ENCODE peak calls at places on chromosome 4, in six cellular contexts. K is stomach; F is CD8-positive, alpha-beta T cell; U is testis; A is SK-N-SH; R is heart right ventricle. M is an unnamed sample. For H3K9me3, the result is how much of the 10 kb centered on the place peaks cover.

GRCh38 chr4:142984871-142985585 is 138.9 kb upstream of the INPP4B start:
- DNase-seq in U (no peak), A (peak), R (no peak), F (no peak), K (no peak), M (no peak)

GRCh38 chr4:57437649-57438048 is 327.5 kb upstream of the IGFBP7 start:
- DNase-seq in A (no peak), U (no peak), R (no peak), F (no peak), K (no peak), M (no peak)

GRCh38 chr4:119080721-119081541 is 54.7 kb upstream of the MYOZ2 start:
- DNase-seq in F (no peak), R (no peak), A (no peak), K (no peak), U (no peak), M (no peak)

GRCh38 chr4:99655315-99656081 is 2.1 kb downstream of the C4orf54 start:
- DNase-seq in A (no peak), U (peak), R (peak), K (peak), F (no peak), M (no peak)

GRCh38 chr4:53150631-53151488 is 215.0 kb downstream of the SCFD2 start:
- DNase-seq in F (no peak), R (no peak), A (no peak), U (no peak), K (no peak), M (no peak)

GRCh38 chr4:25767877-25768475 is 94.8 kb downstream of the SEL1L3 start:
- DNase-seq in U (peak), R (peak), K (peak), A (peak), F (no peak), M (no peak)

GRCh38 chr4:15245006-15245530 is 182.8 kb upstream of the C1QTNF7 start:
- DNase-seq in K (no peak), A (peak), R (no peak), U (no peak), F (no peak), M (no peak)

GRCh38 chr4:110005461-110006056 is 92.9 kb downstream of the EGF start:
- DNase-seq in U (no peak), R (no peak), A (peak), K (no peak), F (no peak), M (no peak)

GRCh38 chr4:152909901-152910300 is 26.2 kb upstream of the FHDC1 start:
- DNase-seq in R (no peak), K (no peak), F (no peak), A (no peak), U (no peak), M (no peak)

GRCh38 chr4:15037923-15038541 is 35.8 kb downstream of the CPEB2 start:
- DNase-seq in R (no peak), K (no peak), F (no peak), A (no peak), U (no peak), M (no peak)

GRCh38 chr4:119106036-119107000 is 29.3 kb upstream of the MYOZ2 start:
- DNase-seq in F (no peak), R (no peak), U (no peak), A (no peak), K (no peak), M (no peak)

GRCh38 chr4:8396762-8397406 is 43.6 kb downstream of the ACOX3 start:
- DNase-seq in F (no peak), R (no peak), A (no peak), U (no peak), K (no peak), M (no peak)

DNA sequence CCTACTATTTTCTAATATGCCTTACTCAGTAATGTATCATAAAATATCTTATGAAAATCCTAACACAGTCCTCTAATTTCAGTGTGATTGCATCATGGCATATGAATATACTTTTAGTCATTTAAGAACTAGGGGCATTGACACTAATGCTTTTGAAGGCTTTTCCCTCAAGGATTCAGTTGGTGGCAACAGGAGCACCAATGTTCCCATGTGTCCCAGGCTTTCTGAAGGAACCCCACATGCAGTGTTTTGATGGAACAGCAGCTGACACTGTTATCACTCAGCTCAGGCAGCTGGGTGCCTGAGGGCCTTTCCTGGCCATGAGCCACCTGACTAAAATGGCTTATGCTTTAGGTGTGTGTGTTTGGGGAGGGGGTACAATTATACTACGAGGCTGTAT is 348.3 kb downstream of the ARHGAP24 start:
- DNase-seq in K (no peak), U (no peak), R (no peak), F (no peak), A (peak), M (no peak)
- H3K27ac ChIP-seq in K (peak), U (no peak), R (peak), F (no peak), A (peak), M (no peak)

DNA sequence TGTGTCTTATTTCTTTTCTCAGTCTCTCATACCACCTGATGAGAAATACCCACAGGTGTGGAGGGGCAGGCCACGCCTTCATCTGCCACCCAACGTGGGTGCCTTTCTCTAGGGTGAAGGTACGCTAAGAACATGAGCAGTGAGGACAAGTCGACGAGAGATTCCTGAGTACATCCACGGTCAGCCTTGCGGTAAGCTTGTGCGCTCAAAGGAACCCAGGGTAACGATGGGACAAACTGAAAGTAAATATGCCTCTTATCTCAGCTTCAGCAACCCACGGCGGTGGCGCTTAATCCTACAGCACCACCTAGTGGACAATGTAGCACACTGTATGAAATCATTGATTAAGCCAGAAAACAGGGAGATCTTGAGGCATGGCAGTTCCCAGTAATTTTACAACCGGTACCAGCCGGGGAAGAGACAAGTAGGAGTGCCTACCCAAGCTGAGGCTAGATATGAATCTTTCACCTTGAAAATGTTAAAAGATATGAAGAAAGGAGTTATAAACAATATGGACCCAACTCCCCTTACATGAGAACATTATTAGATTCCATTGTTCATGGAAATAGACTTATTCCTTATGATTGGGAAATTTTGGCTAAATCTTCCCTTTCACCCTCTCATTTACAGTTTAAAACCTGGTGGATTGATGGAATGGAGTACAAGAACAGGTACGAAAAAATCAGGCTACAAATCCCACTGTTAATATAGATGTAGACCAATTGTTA is 63.0 kb downstream of the ZNF732 start:
- DNase-seq in F (peak), A (no peak), U (peak), K (peak), R (peak), M (peak)
- H3K9me3 ChIP-seq in F (under half), A (under half), U (under half), K (under half), R (under half), M (under half)

GRCh38 chr4:122796801-122797404 is 29.7 kb upstream of the FGF2 start:
- DNase-seq in F (no peak), A (no peak), R (no peak), U (no peak), K (no peak), M (no peak)

GRCh38 chr4:122798101-122798500 is 28.5 kb upstream of the FGF2 start:
- DNase-seq in A (peak), F (no peak), K (no peak), R (peak), U (peak), M (no peak)

GRCh38 chr4:122798917-122799316 is 27.7 kb upstream of the FGF2 start:
- DNase-seq in U (no peak), R (no peak), F (no peak), K (no peak), A (no peak), M (no peak)

GRCh38 chr4:122793811-122794210 is 32.8 kb upstream of the FGF2 start:
- DNase-seq in U (no peak), R (no peak), K (no peak), A (no peak), F (no peak), M (no peak)

DNA sequence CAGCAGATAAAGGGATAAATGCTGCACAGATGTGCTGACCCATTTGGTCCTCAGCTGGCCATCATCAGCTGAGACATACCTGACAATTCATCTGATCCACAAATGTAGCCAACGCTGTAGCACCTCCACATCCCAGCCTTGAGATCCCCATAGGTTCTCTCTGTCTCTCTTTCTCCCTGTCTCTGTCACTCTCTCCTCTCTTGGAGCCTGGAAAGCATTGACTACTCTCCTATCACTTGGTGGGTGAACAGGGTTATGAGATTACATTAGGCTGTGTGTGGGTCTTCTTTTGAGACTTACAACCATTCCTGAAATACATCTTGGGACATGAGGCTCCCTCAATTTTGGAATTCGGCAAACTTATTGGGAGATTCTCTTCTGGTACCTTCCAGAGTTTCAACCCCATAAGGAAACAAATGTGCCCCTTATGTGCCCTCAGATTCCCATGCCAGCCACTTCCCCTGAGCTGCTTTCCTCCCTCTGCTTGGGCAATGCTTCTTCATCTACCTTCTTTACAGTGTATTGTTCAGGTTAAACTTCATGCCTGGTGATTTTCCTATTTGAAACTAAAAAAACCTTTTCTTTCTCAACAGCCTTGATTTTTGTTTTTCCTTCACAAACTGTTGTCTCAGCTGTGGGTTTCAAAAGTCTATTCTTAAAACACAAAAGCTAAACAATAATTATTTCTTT is 29.1 kb upstream of the FGF2 start:
- DNase-seq in U (no peak), A (no peak), R (no peak), K (no peak), F (no peak), M (no peak)
- H3K27ac ChIP-seq in U (peak), A (peak), R (peak), K (peak), F (no peak), M (no peak)

GRCh38 chr4:24594887-24595286 is 10.5 kb upstream of the DHX15 start:
- DNase-seq in K (no peak), R (no peak), F (no peak), U (no peak), A (no peak), M (no peak)
- H3K9me3 ChIP-seq in K (under half), R (under half), F (under half), U (under half), A (under half), M (under half)

GRCh38 chr4:168868044-168868855 is 141.8 kb downstream of the CBR4 start:
- DNase-seq in K (no peak), R (no peak), A (no peak), U (no peak), F (no peak), M (no peak)
- H3K27ac ChIP-seq in K (peak), R (peak), A (peak), U (no peak), F (no peak), M (no peak)

DNA sequence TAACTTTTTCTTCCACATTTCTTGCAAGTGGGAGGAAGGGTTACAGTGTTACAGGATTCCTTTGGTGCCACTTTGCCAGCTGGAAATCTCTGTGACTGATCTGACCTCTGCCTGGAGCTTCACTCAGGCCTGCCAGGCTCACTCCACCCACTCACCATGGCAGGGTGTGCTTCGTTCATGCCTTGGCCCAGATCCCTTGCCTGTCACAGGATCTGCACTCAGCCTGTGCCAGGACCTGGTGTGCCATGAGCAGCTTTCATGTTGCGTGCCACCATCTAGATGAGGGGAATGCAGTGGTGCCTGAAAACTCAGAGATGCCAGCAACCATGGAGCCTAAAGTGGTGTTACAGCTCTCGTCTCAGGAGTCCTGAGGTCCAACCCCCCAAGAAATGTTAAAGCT is 2596.4 kb downstream of the PCDH7 start:
- DNase-seq in R (no peak), K (no peak), F (no peak), A (no peak), U (no peak), M (no peak)
- H3K9me3 ChIP-seq in R (under half), K (under half), F (under half), A (under half), U (under half), M (under half)

GRCh38 chr4:183155450-183156184 is 56.6 kb downstream of the WWC2 start:
- DNase-seq in R (no peak), K (no peak), F (no peak), U (no peak), A (no peak), M (no peak)
- H3K27ac ChIP-seq in R (peak), K (no peak), F (no peak), U (no peak), A (no peak), M (no peak)

DNA sequence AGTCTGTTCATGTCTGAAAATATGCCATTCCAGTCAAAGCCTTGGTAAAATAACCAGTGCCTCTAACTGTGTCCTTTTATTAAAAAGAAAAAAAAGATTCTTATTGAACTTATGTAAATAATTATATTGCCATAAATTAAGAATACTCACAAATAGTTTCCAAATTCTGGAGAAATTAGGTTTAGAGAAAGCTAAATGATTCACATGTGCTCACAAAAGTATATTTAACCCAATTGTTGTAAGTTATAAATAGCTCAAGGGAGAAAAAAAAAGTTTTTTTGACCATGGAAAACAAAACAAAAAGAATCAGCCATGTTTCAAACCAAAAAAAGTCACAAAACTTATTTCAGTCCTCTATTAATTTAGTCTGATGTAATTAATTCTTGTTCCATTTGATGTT is 25.3 kb upstream of the HERC6 start:
- DNase-seq in A (no peak), K (no peak), R (no peak), U (no peak), F (no peak), M (no peak)
- H3K9me3 ChIP-seq in A (under half), K (under half), R (under half), U (under half), F (under half), M (under half)

M was measured in effector memory CD4-positive, alpha-beta T cell.